ENCODE peak calls at places on chromosomes 2 and 18, in six cellular contexts. F is AG10803, B is astrocyte of the spinal cord, H is fibroblast of lung, E is psoas muscle, P is neural crest cell. G is an unnamed sample.

GRCh38 chr2:63819765-63820717 is 21.7 kb upstream of the UGP2 start:
- DNase-seq in F (peak), B (no peak), H (peak), E (peak), P (no peak), G (no peak)

GRCh38 chr2:240433973-240434727 is 1.3 kb upstream of the GPC1 start:
- DNase-seq in F (peak), B (peak), H (peak), E (peak), P (no peak), G (peak)

GRCh38 chr2:26459991-26460612 is 17.8 kb downstream of the OTOF start:
- DNase-seq in F (no peak), B (no peak), H (no peak), E (no peak), P (no peak), G (no peak)

GRCh38 chr2:48113767-48114166 is 207.5 kb upstream of the FBXO11 start:
- DNase-seq in F (no peak), B (no peak), H (no peak), E (no peak), P (no peak), G (no peak)

GRCh38 chr2:138081225-138082073 is 117.2 kb downstream of the HNMT start:
- DNase-seq in F (no peak), B (no peak), H (no peak), E (no peak), P (no peak), G (no peak)

GRCh38 chr2:65075605-65076344 is 19.6 kb downstream of the CEP68 start:
- DNase-seq in F (no peak), B (peak), H (peak), E (no peak), P (no peak), G (no peak)

GRCh38 chr2:152718909-152719645 is 657 bp downstream of the ARL6IP6 start:
- DNase-seq in F (peak), B (peak), H (peak), E (no peak), P (peak), G (peak)

GRCh38 chr2:160581035-160581434 is 87.4 kb upstream of the RBMS1 start:
- DNase-seq in F (peak), B (peak), H (no peak), E (no peak), P (no peak), G (no peak)

GRCh38 chr2:8532408-8532807 is 149.4 kb upstream of the ID2 start:
- DNase-seq in F (no peak), B (no peak), H (peak), E (no peak), P (no peak), G (no peak)

GRCh38 chr18:47397671-47398319 is 146.3 kb upstream of the SKOR2 start:
- DNase-seq in F (no peak), B (no peak), H (no peak), E (no peak), P (peak), G (no peak)

GRCh38 chr2:197969391-197969893 is 165.0 kb downstream of the PLCL1 start:
- DNase-seq in F (peak), B (peak), H (peak), E (no peak), P (no peak), G (peak)

GRCh38 chr18:28189400-28190239 is 12.7 kb upstream of the CDH2 start:
- DNase-seq in F (peak), B (peak), H (peak), E (no peak), P (peak), G (peak)

GRCh38 chr18:58213931-58214431 is 170.0 kb downstream of the NEDD4L start:
- DNase-seq in F (peak), B (peak), H (no peak), E (no peak), P (no peak), G (peak)

GRCh38 chr2:9975805-9976447 is 24.4 kb downstream of the GRHL1 start:
- DNase-seq in F (peak), B (peak), H (peak), E (peak), P (no peak), G (peak)

GRCh38 chr2:193141998-193142397 is 947.3 kb upstream of the TMEFF2 start:
- DNase-seq in F (no peak), B (no peak), H (no peak), E (no peak), P (no peak), G (no peak)

GRCh38 chr2:46327627-46328026 is 30.4 kb downstream of the EPAS1 start:
- DNase-seq in F (no peak), B (no peak), H (no peak), E (no peak), P (no peak), G (no peak)

GRCh38 chr2:55364189-55365055 is 55.2 kb downstream of the CCDC88A start:
- DNase-seq in F (peak), B (peak), H (peak), E (no peak), P (no peak), G (peak)

GRCh38 chr2:237384672-237385020 is 29.3 kb downstream of the COL6A3 start:
- DNase-seq in F (no peak), B (no peak), H (no peak), E (no peak), P (no peak), G (no peak)

GRCh38 chr2:174247474-174248186 is 702 bp downstream of the OLA1 start:
- DNase-seq in F (peak), B (peak), H (peak), E (no peak), P (no peak), G (no peak)

GRCh38 chr2:166960702-166961101 is 72.4 kb downstream of the XIRP2 start:
- DNase-seq in F (no peak), B (no peak), H (no peak), E (no peak), P (no peak), G (no peak)

GRCh38 chr2:64695656-64696310 is 42.1 kb upstream of the SERTAD2 start:
- DNase-seq in F (peak), B (peak), H (no peak), E (no peak), P (no peak), G (peak)

GRCh38 chr2:84906108-84906899 is 848 bp downstream of the TMSB10 start:
- DNase-seq in F (no peak), B (no peak), H (no peak), E (peak), P (no peak), G (no peak)

GRCh38 chr18:50662177-50662576 is 102.3 kb downstream of the MAPK4 start:
- DNase-seq in F (no peak), B (no peak), H (peak), E (no peak), P (no peak), G (no peak)

GRCh38 chr2:213723707-213724106 is 439.4 kb downstream of the SPAG16 start:
- DNase-seq in F (no peak), B (no peak), H (no peak), E (no peak), P (no peak), G (no peak)

GRCh38 chr2:96470636-96471035 is 34.5 kb downstream of the NEURL3 start:
- DNase-seq in F (peak), B (no peak), H (peak), E (peak), P (peak), G (no peak)

GRCh38 chr18:11310476-11311086 is 161.2 kb upstream of the PIEZO2 start:
- DNase-seq in F (peak), B (peak), H (peak), E (peak), P (peak), G (no peak)

GRCh38 chr18:22446906-22447305 is 29.2 kb upstream of the CTAGE1 start:
- DNase-seq in F (no peak), B (no peak), H (no peak), E (no peak), P (no peak), G (no peak)

GRCh38 chr18:46329736-46330246 is 225.6 kb downstream of the HAUS1 start:
- DNase-seq in F (no peak), B (no peak), H (no peak), E (no peak), P (no peak), G (no peak)

GRCh38 chr18:75041586-75041985 is 167.4 kb downstream of the PTGR3 start:
- DNase-seq in F (peak), B (peak), H (peak), E (no peak), P (no peak), G (peak)

GRCh38 chr18:9987931-9988330 is 74.1 kb downstream of the VAPA start:
- DNase-seq in F (no peak), B (no peak), H (no peak), E (no peak), P (no peak), G (no peak)

GRCh38 chr2:31037058-31037457 is 101.2 kb downstream of the GALNT14 start:
- DNase-seq in F (no peak), B (no peak), H (peak), E (no peak), P (no peak), G (no peak)

GRCh38 chr18:55384551-55385275 is 203.3 kb downstream of the TCF4 start:
- DNase-seq in F (peak), B (peak), H (peak), E (no peak), P (peak), G (peak)

GRCh38 chr2:98148968-98149697 is 62.2 kb downstream of the VWA3B start:
- DNase-seq in F (peak), B (peak), H (peak), E (no peak), P (no peak), G (peak)

GRCh38 chr2:145484443-145485086 is 964.6 kb upstream of the ZEB2 start:
- DNase-seq in F (peak), B (peak), H (peak), E (no peak), P (no peak), G (peak)
- TF ChIP-seq CTCF in F (peak), B (peak), H (peak), E (no peak), P (no peak), G (peak)

GRCh38 chr18:64119916-64120315 is 29.0 kb downstream of the LINC00305 start:
- DNase-seq in F (no peak), B (peak), H (no peak), E (no peak), P (no peak), G (no peak)
- TF ChIP-seq CTCF in F (no peak), B (peak), H (no peak), E (no peak), P (peak), G (peak)

DNA sequence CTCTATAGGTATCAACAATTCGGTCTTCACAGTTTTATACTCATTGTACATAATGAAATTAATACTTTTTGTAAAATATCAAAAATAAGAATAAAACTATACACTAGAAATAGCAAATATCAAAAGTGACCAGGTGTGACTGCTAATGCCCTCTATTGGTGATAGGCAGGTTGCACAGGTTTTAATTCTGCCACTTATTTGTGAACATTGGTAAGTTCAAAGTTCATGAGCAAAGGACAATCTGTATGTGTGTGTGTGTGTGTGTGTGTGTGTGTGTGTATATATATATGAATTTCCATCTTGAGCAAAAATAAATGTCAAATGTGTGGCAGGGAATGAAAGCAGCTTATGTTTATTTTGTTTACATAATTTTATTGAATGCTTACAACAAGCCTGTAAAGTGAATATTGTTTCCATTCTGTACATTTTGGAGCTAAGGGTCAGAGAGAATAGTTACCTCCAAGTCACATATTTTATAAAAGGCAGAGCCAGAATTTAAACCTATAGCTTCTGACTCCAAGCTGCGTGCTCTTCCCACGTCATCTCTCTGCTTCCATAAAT is 537.4 kb downstream of the CPS1 start:
- DNase-seq in F (no peak), B (no peak), H (no peak), E (no peak), P (no peak), G (no peak)
- TF ChIP-seq CTCF in F (peak), B (peak), H (no peak), E (no peak), P (peak), G (peak)

GRCh38 chr2:220053919-220054318 is 426.5 kb downstream of the SLC4A3 start:
- DNase-seq in F (no peak), B (no peak), H (peak), E (no peak), P (no peak), G (no peak)
- TF ChIP-seq CTCF in F (peak), B (peak), H (peak), E (no peak), P (peak), G (peak)

GRCh38 chr2:186992597-186992996 is 143.6 kb upstream of the ZSWIM2 start:
- DNase-seq in F (no peak), B (no peak), H (no peak), E (no peak), P (no peak), G (no peak)

GRCh38 chr2:186995092-186995491 is 146.1 kb upstream of the ZSWIM2 start:
- DNase-seq in F (peak), B (peak), H (peak), E (no peak), P (no peak), G (no peak)

GRCh38 chr2:186991766-186992417 is 142.9 kb upstream of the ZSWIM2 start:
- DNase-seq in F (no peak), B (peak), H (peak), E (no peak), P (no peak), G (no peak)
- TF ChIP-seq CTCF in F (no peak), B (no peak), H (no peak), E (no peak), P (no peak), G (peak)

GRCh38 chr2:43370705-43371104 is 144.3 kb upstream of the ZFP36L2 start:
- DNase-seq in F (peak), B (peak), H (no peak), E (no peak), P (no peak), G (no peak)

GRCh38 chr2:43370146-43370545 is 143.7 kb upstream of the ZFP36L2 start:
- DNase-seq in F (no peak), B (no peak), H (no peak), E (no peak), P (no peak), G (no peak)

GRCh38 chr2:43367014-43367782 is 140.8 kb upstream of the ZFP36L2 start:
- DNase-seq in F (no peak), B (no peak), H (no peak), E (no peak), P (no peak), G (no peak)

GRCh38 chr2:43372386-43373081 is 146.1 kb upstream of the ZFP36L2 start:
- DNase-seq in F (no peak), B (no peak), H (no peak), E (no peak), P (no peak), G (no peak)

GRCh38 chr2:43368483-43369385 is 142.3 kb upstream of the ZFP36L2 start:
- DNase-seq in F (peak), B (peak), H (peak), E (no peak), P (no peak), G (no peak)
- TF ChIP-seq CTCF in F (no peak), B (no peak), H (no peak), E (no peak), P (no peak), G (no peak)

GRCh38 chr18:62605685-62606084 is 82.9 kb downstream of the ZCCHC2 start:
- DNase-seq in F (no peak), B (no peak), H (no peak), E (no peak), P (no peak), G (no peak)
- TF ChIP-seq CTCF in F (no peak), B (no peak), H (no peak), E (no peak), P (no peak), G (no peak)

DNA sequence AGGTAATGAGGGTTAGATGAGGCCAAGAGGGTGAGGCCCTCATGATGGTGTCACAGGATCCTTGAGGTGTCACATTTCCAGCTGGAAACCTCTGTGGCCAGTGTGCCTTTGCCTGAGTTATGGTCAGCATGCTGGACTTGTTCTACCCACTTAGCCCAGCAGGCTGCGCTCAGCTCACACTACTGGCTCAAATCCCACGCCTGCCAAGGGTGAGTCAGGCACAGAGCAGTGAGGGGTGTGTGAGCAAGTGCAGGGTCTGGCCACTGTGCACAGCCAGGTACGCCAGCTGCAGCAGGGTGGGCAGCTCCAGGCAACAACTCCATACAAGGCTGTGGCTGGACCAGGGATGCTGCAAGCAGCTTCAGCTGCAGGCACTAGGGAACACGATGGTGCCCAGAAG is 616.6 kb upstream of the FSHR start:
- DNase-seq in F (no peak), B (peak), H (no peak), E (no peak), P (peak), G (no peak)
- TF ChIP-seq CTCF in F (no peak), B (peak), H (no peak), E (no peak), P (peak), G (no peak)

GRCh38 chr2:120269076-120269744 is 16.6 kb downstream of the RALB start:
- DNase-seq in F (no peak), B (no peak), H (no peak), E (no peak), P (no peak), G (no peak)
- TF ChIP-seq CTCF in F (no peak), B (no peak), H (no peak), E (no peak), P (no peak), G (no peak)

GRCh38 chr2:239005586-239005985 is 157.7 kb downstream of the TWIST2 start:
- DNase-seq in F (no peak), B (no peak), H (no peak), E (no peak), P (no peak), G (no peak)

GRCh38 chr2:239002591-239002959 is 154.7 kb downstream of the TWIST2 start:
- DNase-seq in F (no peak), B (no peak), H (no peak), E (no peak), P (no peak), G (no peak)

GRCh38 chr2:239001794-239002193 is 153.9 kb downstream of the TWIST2 start:
- DNase-seq in F (no peak), B (no peak), H (no peak), E (no peak), P (no peak), G (no peak)

GRCh38 chr2:239003933-239004636 is 156.2 kb downstream of the TWIST2 start:
- DNase-seq in F (no peak), B (no peak), H (no peak), E (no peak), P (no peak), G (no peak)

GRCh38 chr2:239002960-239003932 is 155.4 kb downstream of the TWIST2 start:
- DNase-seq in F (peak), B (peak), H (peak), E (peak), P (no peak), G (peak)
- TF ChIP-seq CTCF in F (peak), B (peak), H (peak), E (no peak), P (no peak), G (peak)

G was measured in HFFc6.